ENCODE peak calls at places on chromosomes 4 and X, in nine cellular contexts. A is uterus, P is aorta, I is pancreas, H is lower lobe of right lung, G is tibial artery, T is A549, E is GM23338, D is GM23248. C is an unnamed sample. For H3K4me1, the result is how much of the 10 kb centered on the place peaks cover.

GRCh38 chrX:10620121-10620699 is at the start of gene MID1:
- DNase-seq in E (peak), H (peak), D (peak), A (peak), I (peak), G (peak), T (peak), P (peak), C (peak)

GRCh38 chr4:151438154-151438553 is 29.2 kb downstream of the FHIP1A start:
- DNase-seq in A (no peak), H (no peak), I (peak), D (no peak), T (no peak), E (no peak), P (no peak), G (no peak), C (no peak)

GRCh38 chr4:102492531-102493241 is 8.5 kb upstream of the NFKB1 start:
- DNase-seq in H (no peak), D (no peak), I (no peak), E (no peak), T (no peak), P (no peak), A (no peak), G (no peak), C (no peak)

GRCh38 chrX:1462596-1463251 is 10.0 kb upstream of the ASMTL start:
- DNase-seq in E (no peak), G (peak), I (no peak), H (peak), P (peak), D (peak), A (no peak), T (peak), C (peak)

GRCh38 chrX:37287741-37288424 is 61.3 kb upstream of the PRRG1 start:
- DNase-seq in E (no peak), G (no peak), P (no peak), I (no peak), H (no peak), D (no peak), A (no peak), T (no peak), C (no peak)

GRCh38 chr4:77631276-77631675 is 25.7 kb downstream of the CXCL13 start:
- DNase-seq in D (no peak), G (no peak), E (no peak), I (no peak), A (no peak), T (no peak), H (no peak), P (no peak), C (no peak)

GRCh38 chrX:54484666-54485065 is 11.4 kb downstream of the FGD1 start:
- DNase-seq in I (no peak), E (peak), P (no peak), T (no peak), D (peak), H (no peak), G (no peak), A (no peak), C (no peak)

GRCh38 chrX:110081740-110082139 is 78.8 kb downstream of the TMEM164 start:
- DNase-seq in G (peak), D (no peak), P (no peak), T (peak), A (no peak), I (peak), H (peak), E (no peak), C (no peak)

GRCh38 chrX:55057691-55058249 is 17.1 kb upstream of the PAGE2B start:
- DNase-seq in G (peak), E (peak), H (no peak), P (no peak), I (no peak), T (peak), D (peak), A (peak), C (no peak)

GRCh38 chr4:168631241-168632151 is 134.6 kb downstream of the PALLD start:
- DNase-seq in P (peak), H (peak), T (peak), E (peak), A (peak), G (peak), D (peak), I (peak), C (peak)

GRCh38 chrX:149871940-149872339 is 9.0 kb upstream of the MAGEA8 start:
- DNase-seq in I (no peak), D (peak), E (peak), P (no peak), H (no peak), A (no peak), G (no peak), T (peak), C (no peak)

GRCh38 chr4:165005352-165005751 is 26.4 kb upstream of the TRIM60 start:
- DNase-seq in D (no peak), T (no peak), P (no peak), H (no peak), E (no peak), A (no peak), I (no peak), G (no peak), C (no peak)

GRCh38 chr4:163587867-163588266 is 93.4 kb downstream of the TMA16 start:
- DNase-seq in I (no peak), T (peak), A (no peak), P (no peak), H (no peak), D (no peak), G (no peak), E (peak), C (no peak)

GRCh38 chrX:10112510-10112909 is 44.3 kb upstream of the CLCN4 start:
- DNase-seq in A (no peak), D (no peak), P (no peak), T (no peak), E (no peak), H (no peak), I (no peak), G (no peak), C (no peak)

GRCh38 chr4:144514736-144515135 is 131.2 kb upstream of the HHIP start:
- DNase-seq in T (no peak), P (no peak), D (no peak), E (peak), A (no peak), H (no peak), I (no peak), G (no peak), C (no peak)

GRCh38 chrX:133323450-133323849 is 91.8 kb downstream of the GPC4 start:
- DNase-seq in A (no peak), G (no peak), E (no peak), I (no peak), P (no peak), D (no peak), H (no peak), T (no peak), C (no peak)

GRCh38 chrX:120015145-120016067 is 62.1 kb downstream of the RHOXF2B start:
- DNase-seq in D (peak), H (peak), T (no peak), E (peak), P (no peak), I (peak), G (no peak), A (no peak), C (peak)

GRCh38 chr4:83454626-83455025 is 997 bp downstream of the HELQ start:
- DNase-seq in A (no peak), I (no peak), P (no peak), G (no peak), H (no peak), D (no peak), T (no peak), E (no peak), C (no peak)

GRCh38 chr4:56914336-56914735 is 6.6 kb downstream of the REST start:
- DNase-seq in A (no peak), D (no peak), E (no peak), H (no peak), T (no peak), P (no peak), I (no peak), G (no peak), C (no peak)
- H3K4me1 ChIP-seq in A (under half), D (under half), E (under half), H (half or more), T (under half), P (under half), I (under half), G (under half), C (under half)

DNA sequence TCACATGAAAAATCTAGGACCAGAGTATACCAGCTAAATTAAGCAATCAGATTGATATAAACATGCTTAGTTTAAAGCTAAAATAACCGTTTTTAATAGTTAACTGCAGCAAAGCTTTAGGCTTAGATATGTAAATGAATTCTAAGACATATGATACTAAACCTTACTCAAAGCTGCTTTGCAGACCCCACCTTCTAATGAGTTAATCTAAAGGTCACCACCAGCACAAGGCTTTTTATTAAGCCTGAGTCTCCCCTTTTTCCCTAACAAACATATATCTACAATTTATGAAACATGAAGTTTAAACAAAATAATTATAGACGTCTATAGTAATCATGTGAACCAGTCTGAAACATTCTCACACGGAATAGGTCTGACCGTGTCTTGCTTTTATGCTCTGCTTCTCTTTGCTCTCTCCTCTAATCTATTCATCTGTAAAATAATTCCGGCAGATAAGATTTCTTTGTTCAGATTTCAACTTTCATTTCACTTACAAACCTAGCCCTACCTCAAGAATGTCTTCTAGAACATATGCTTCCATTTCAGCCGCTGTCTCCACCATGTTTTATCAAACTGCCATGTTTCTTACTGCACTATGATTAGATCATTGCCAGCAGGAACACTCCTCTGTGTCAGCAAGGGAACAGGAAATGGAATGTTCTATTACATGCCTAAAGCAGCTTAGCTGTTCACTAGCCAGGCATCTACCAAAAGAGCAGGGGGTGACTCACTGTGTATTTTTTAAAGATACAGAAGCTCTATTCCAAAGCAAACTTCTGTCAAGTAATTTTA is 35.9 kb downstream of the ANKRD17 start:
- DNase-seq in H (no peak), T (peak), D (peak), I (peak), G (peak), A (peak), P (no peak), E (peak), C (no peak)
- H3K27ac ChIP-seq in H (peak), T (peak), D (peak), I (peak), G (peak), A (peak), P (no peak), E (peak), C (peak)

DNA sequence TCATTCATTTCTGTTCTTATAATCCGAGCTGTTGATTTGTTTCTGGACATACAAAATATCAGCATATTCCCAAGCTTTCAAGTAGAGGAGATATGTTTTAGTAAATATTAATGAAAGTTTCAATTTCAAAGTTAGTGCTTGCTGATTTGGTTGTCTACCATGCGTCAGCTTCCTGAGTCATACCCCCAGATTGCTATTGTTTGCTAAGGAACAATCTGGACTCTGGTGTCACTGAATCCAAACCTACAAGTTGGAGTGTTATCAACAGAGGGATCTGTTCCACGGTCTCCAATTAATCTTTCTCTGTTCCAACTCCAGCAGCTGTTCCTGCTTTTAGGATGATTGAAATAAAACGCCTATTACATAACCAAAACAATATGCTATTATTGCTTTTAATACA is 96.1 kb upstream of the FAM9A start:
- DNase-seq in I (no peak), H (no peak), D (peak), E (no peak), P (no peak), G (no peak), T (no peak), A (no peak), C (no peak)
- H3K4me3 ChIP-seq in I (no peak), H (no peak), D (no peak), E (no peak), P (no peak), G (no peak), T (no peak), A (no peak), C (no peak)

GRCh38 chr4:140246216-140246615 is 92.2 kb upstream of the MAML3 start:
- DNase-seq in H (no peak), P (no peak), T (no peak), E (no peak), G (no peak), A (no peak), I (no peak), D (no peak), C (no peak)

GRCh38 chr4:140242357-140243284 is 88.6 kb upstream of the MAML3 start:
- DNase-seq in T (no peak), P (no peak), A (no peak), H (peak), D (no peak), G (no peak), E (no peak), I (no peak), C (no peak)

GRCh38 chr4:140240237-140240636 is 86.3 kb upstream of the MAML3 start:
- DNase-seq in I (no peak), A (no peak), P (no peak), H (no peak), G (no peak), D (no peak), E (no peak), T (no peak), C (no peak)

GRCh38 chr4:140244328-140244727 is 90.3 kb upstream of the MAML3 start:
- DNase-seq in T (no peak), A (no peak), E (no peak), H (no peak), I (no peak), G (no peak), D (no peak), P (no peak), C (no peak)

DNA sequence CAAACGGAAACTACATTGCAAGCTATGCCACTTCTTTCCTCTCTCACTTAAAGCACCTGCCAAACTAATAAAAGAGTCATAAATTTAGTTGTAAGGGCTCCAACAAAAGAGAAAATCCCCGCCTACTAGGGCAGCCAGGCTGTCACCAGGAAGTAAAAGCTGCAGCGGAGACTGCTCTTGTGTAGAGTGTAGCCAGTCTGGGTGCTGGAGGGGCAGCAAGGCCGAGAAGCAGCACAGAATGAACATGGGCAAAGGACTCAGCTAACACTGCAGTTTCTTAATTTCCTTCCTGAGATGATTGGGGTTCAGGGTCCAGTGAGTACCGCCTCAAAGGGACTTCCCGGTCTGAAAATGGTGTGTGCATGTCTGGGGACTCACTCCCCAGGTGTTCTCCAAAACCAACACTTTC is 89.4 kb upstream of the MAML3 start:
- DNase-seq in I (peak), D (no peak), E (no peak), G (no peak), H (peak), T (no peak), A (peak), P (no peak), C (peak)
- H3K4me1 ChIP-seq in I (under half), D (under half), E (under half), G (under half), H (under half), T (under half), A (under half), P (under half), C (under half)

DNA sequence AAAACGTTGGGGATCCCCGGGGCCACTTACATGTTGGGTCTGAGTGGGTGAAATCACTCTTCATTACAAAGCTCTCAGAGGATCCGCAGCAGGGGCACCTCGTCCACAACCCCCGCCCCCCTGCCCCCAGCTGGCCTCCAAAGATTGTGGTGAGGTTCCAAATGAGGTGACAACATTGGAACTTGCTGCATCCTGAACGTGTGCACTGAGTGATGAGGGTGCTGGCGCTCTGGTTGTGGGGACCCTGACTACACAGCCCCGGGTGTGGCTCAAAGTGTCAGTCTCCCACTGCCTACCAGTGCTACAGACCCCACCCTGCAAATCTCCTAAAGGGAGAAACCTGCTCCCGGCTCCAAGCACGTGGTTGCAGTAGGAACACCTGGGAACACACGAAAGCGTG is 111.9 kb downstream of the PHKA2 start:
- DNase-seq in G (no peak), T (no peak), E (no peak), D (no peak), H (no peak), P (no peak), A (no peak), I (no peak), C (no peak)
- H3K27ac ChIP-seq in G (peak), T (no peak), E (no peak), D (no peak), H (no peak), P (peak), A (no peak), I (no peak), C (no peak)

DNA sequence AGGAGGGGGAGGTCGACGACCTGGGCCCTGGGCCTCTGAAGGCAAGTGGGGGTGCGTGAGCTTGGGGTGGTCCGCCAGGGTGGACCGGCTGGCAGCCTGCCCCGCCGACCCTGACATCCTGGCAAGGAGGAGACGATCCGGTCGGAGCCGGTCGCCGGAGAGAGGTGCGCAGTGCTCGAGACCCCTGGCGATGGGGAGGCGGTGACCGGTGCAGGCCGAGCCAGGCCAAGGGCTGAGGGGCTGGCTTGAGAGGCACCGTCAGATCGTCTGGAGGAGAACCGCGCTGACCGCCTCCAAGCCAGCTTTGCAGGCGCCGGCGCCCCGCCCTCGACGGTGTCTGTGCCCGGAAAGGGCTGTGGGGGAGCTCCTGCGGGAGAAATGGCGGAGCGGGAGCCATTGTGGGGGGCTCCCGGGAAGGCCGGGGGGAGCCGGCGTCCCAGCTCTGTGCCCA is 25.6 kb downstream of the GPRASP3 start:
- DNase-seq in P (peak), T (no peak), H (peak), D (peak), A (peak), E (peak), G (no peak), I (peak), C (peak)
- H3K4me3 ChIP-seq in P (peak), T (peak), H (peak), D (peak), A (peak), E (peak), G (peak), I (peak), C (peak)

GRCh38 chr4:84482564-84483563 is 16.2 kb downstream of the NKX6-1 start:
- DNase-seq in E (peak), G (no peak), A (no peak), P (peak), T (no peak), D (peak), I (no peak), H (peak), C (peak)
- H3K4me1 ChIP-seq in E (under half), G (under half), A (under half), P (under half), T (under half), D (under half), I (under half), H (under half), C (under half)